ENCODE peak calls at places on chromosome 20, in nine cellular contexts. J is K562; U is cardiac fibroblast; Y is AG09309; E is HCT116; F is psoas muscle; I is astrocyte of the cerebellum; M is CD8-positive, alpha-beta T cell; O is epithelial cell of proximal tubule. Q is an unnamed sample.

GRCh38 chr20:53623454-53624206 is 30.0 kb upstream of the ZNF217 start:
- DNase-seq in U (peak; percentile 83), O (peak; percentile 71), I (no peak), J (peak; percentile 61), F (peak; percentile 72), E (no peak), Y (no peak), M (peak; percentile 34), Q (peak; percentile 79)

GRCh38 chr20:40511478-40511877 is 177.6 kb downstream of the MAFB start:
- DNase-seq in O (no peak), F (peak; percentile 61), M (no peak), J (no peak), I (peak; percentile 93), U (peak; percentile 92), Y (peak; percentile 40), E (no peak), Q (no peak)

GRCh38 chr20:47576516-47577033 is 74.9 kb downstream of the NCOA3 start:
- DNase-seq in E (peak; percentile 85), U (peak; percentile 88), F (peak; percentile 70), O (peak; percentile 61), M (peak; percentile 13), I (peak; percentile 72), J (peak; percentile 77), Y (no peak), Q (peak; percentile 68)

GRCh38 chr20:24650091-24650490 is 180.7 kb downstream of the SYNDIG1 start:
- DNase-seq in U (peak; percentile 68), F (no peak), I (no peak), J (no peak), O (no peak), Y (no peak), M (no peak), E (no peak), Q (no peak)

GRCh38 chr20:36273414-36274247 is 32.5 kb upstream of the DLGAP4 start:
- DNase-seq in F (peak; percentile 27), U (peak; percentile 32), Y (no peak), M (no peak), I (no peak), J (no peak), E (peak; percentile 4), O (no peak), Q (peak; percentile 42)

GRCh38 chr20:62122659-62123449 is 579 bp downstream of the LSM14B start:
- DNase-seq in U (peak; percentile 31), I (no peak), E (no peak), M (peak; percentile 44), O (no peak), J (peak; percentile 82), F (peak; percentile 77), Y (no peak), Q (peak; percentile 45)

GRCh38 chr20:4699957-4700356 is 21.8 kb upstream of the PRND start:
- DNase-seq in O (no peak), Y (no peak), F (no peak), M (no peak), U (no peak), J (no peak), E (no peak), I (no peak), Q (no peak)

GRCh38 chr20:35539756-35540212 is 2.1 kb upstream of the ERGIC3 start:
- DNase-seq in I (no peak), U (peak; percentile 15), F (peak; percentile 41), O (no peak), J (no peak), E (no peak), Y (no peak), M (no peak), Q (peak; percentile 37)

DNA sequence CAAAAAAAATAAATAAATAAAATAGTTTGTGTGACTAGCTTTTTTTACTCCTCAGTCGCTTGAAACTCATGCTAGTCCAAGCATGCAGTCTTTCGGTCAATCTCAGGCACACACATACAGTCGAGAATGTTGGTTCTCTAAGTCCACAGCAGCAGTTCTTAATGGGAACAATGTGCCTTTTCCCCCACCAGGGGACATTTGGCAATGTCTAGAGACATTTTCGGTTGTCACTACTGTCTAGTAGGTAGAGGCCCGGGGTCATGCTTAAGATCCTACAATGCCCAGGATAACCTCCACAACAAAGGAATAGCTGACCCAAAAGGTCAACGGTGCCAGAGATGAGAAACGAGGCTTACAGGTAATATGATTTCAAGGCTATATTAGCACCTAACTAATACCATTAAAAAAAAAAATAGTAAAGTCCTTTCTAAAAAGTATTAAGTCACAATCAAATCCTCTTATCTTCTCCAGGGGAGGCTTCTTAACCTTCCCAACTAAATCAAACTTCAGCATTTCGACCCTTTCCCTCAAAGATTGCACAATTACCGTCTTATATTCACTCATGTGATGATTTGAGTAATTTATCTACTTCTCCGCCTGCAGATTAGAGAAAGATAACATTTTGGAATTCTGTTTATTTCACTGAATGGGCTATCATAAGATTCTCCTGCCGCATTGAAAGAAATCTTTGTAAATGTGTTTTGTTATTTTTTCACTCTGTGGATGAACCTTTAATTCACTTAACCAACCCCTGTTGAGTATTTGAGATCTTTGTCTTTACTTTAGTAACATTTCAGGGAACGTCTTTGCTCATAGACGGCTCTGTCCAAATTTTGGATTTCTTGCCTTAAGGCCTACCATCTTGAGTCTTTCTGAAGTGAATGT is 8.1 kb upstream of the SALL4 start:
- DNase-seq in F (no peak), J (no peak), U (no peak), E (no peak), O (no peak), I (no peak), M (no peak), Y (no peak), Q (no peak)
- TF ChIP-seq CTCF in F (no peak), J (no peak), U (peak; percentile 3), E (peak; percentile 23), O (peak; percentile 7), I (no peak), M (no peak), Y (no peak), Q (no peak)

GRCh38 chr20:50192364-50193168 is 1.9 kb downstream of the CEBPB start:
- DNase-seq in E (peak; percentile 65), U (peak; percentile 88), F (peak; percentile 94), J (peak; percentile 58), M (peak; percentile 78), I (peak; percentile 74), Y (peak; percentile 78), O (no peak), Q (peak; percentile 89)

GRCh38 chr20:50194831-50195523 is 4.3 kb downstream of the CEBPB start:
- DNase-seq in J (no peak), F (peak; percentile 66), U (no peak), I (no peak), O (no peak), Y (no peak), M (no peak), E (no peak), Q (no peak)

GRCh38 chr20:50195524-50196120 is 5.0 kb downstream of the CEBPB start:
- DNase-seq in M (no peak), U (no peak), E (no peak), O (no peak), J (no peak), I (no peak), Y (no peak), F (no peak), Q (no peak)

GRCh38 chr20:50193169-50193850 is 2.7 kb downstream of the CEBPB start:
- DNase-seq in J (peak; percentile 60), F (peak; percentile 70), U (peak; percentile 52), E (no peak), Y (peak; percentile 52), I (no peak), O (no peak), M (no peak), Q (no peak)

DNA sequence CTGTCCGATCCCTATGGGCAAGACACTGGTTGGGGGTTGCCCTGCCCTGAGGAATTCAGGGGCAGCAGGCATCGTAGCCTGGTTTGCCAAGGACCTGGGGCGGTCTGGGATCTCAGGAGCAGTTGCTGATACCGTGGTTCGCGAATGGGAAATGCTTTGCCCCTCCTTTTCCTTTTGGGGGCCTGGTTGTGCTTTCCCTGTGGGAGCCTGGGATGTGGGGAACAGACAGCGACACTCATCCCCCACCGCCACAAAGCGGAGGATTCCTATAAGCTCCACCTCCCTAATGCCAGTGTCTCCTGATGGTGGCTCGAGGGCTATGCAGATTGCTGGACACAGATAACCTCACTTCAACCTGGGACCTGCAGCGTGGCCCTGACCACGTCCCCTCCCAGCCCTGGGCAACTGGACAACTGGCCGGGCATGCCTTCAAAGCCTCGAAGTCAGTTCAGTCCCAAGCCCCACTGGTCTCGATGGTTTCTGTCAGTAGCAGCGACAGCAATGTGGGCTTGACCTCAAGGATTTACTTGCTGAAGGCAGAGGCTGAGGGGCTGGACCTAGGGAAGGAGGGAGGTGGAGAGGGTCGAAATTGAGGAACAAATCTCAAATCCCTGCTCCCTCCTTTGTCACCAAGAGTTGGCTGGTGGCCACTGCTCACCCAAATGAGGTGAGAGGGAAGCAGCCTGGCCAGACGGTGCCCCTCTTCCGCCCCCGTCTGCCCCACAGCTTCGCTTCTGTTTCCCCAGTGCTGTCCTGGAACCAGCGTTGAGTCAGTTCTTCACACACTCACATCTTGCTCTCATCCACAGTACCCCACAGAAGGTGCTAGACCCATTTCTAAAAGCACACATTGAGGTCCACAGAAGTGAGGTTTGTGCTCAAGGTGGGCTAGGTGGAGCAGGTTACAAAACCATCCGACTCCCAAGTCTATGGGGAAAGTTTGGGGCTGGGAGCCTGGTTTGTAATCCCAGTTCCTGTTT is 3.5 kb downstream of the CEBPB start:
- DNase-seq in U (peak; percentile 62), Y (no peak), J (no peak), M (no peak), F (peak; percentile 76), O (no peak), E (no peak), I (no peak), Q (no peak)
- H3K4me3 ChIP-seq in U (peak overlapping the region; percentile 95), Y (peak overlapping the region; percentile 92), J (peak overlapping the region; percentile 95), M (no peak overlapping the region), F (peak overlapping the region; percentile 86), O (peak overlapping the region; percentile 84), E (no peak overlapping the region), I (peak overlapping the region; percentile 91), Q (no peak overlapping the region)

GRCh38 chr20:34301587-34302311 is 1.4 kb downstream of the AHCY start:
- DNase-seq in F (no peak), Y (no peak), O (no peak), E (no peak), M (no peak), I (no peak), J (peak; percentile 30), U (no peak), Q (no peak)

GRCh38 chr20:34299925-34300806 is 3.0 kb downstream of the AHCY start:
- DNase-seq in O (no peak), E (no peak), I (no peak), U (no peak), M (no peak), Y (no peak), J (no peak), F (no peak), Q (peak; percentile 10)

GRCh38 chr20:34300809-34301586 is 2.2 kb downstream of the AHCY start:
- DNase-seq in Y (no peak), M (no peak), I (no peak), O (no peak), F (no peak), E (no peak), J (no peak), U (no peak), Q (peak; percentile 14)

GRCh38 chr20:34302723-34303528 is at the start of gene AHCY:
- DNase-seq in Y (peak; percentile 84), I (peak; percentile 89), O (peak; percentile 80), M (peak; percentile 93), U (peak; percentile 97), F (peak; percentile 98), E (peak; percentile 95), J (peak; percentile 90), Q (peak; percentile 97)

DNA sequence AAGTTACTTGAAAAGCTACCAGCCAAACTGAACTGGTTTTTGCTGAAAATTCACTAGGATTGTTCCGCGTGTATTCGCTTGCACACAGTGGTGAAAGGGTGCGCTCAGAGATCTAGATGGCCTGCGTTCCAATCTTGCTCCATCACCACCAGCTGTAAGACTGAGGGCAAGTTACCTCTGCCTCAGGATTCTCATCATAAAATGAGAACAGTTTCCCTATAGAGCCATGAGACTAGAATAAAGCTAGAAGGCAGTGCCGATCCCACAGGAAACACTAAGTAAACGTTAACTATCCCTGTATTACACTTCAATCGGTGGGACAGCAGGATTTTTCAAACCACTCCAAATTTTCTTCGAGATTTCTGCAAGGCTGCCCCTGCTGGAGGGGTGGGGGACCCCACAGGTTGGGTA is 838 bp downstream of the AHCY start:
- DNase-seq in J (no peak), E (no peak), I (no peak), Y (no peak), F (no peak), M (no peak), U (peak; percentile 24), O (no peak), Q (peak; percentile 27)
- TF ChIP-seq CTCF in J (no peak), E (no peak), I (peak; percentile 32), Y (peak; percentile 14), F (no peak), M (peak; percentile 52), U (peak; percentile 13), O (peak; percentile 14), Q (peak; percentile 18)

GRCh38 chr20:312067-312466 is 13.3 kb upstream of the SOX12 start:
- DNase-seq in O (no peak), U (no peak), E (no peak), J (no peak), I (no peak), Y (no peak), F (no peak), M (no peak), Q (no peak)

GRCh38 chr20:311603-312002 is 13.7 kb upstream of the SOX12 start:
- DNase-seq in F (no peak), O (no peak), Y (no peak), E (no peak), I (no peak), J (no peak), U (no peak), M (no peak), Q (no peak)

GRCh38 chr20:309306-309840 is 12.0 kb downstream of the ZCCHC3 start:
- DNase-seq in M (no peak), O (no peak), J (no peak), E (no peak), F (no peak), U (peak; percentile 66), Y (no peak), I (no peak), Q (no peak)

GRCh38 chr20:309841-310644 is 12.7 kb downstream of the ZCCHC3 start:
- DNase-seq in Y (peak; percentile 96), M (peak; percentile 75), U (peak; percentile 100), I (peak; percentile 97), O (no peak), F (peak; percentile 98), E (no peak), J (peak; percentile 62), Q (peak; percentile 84)

DNA sequence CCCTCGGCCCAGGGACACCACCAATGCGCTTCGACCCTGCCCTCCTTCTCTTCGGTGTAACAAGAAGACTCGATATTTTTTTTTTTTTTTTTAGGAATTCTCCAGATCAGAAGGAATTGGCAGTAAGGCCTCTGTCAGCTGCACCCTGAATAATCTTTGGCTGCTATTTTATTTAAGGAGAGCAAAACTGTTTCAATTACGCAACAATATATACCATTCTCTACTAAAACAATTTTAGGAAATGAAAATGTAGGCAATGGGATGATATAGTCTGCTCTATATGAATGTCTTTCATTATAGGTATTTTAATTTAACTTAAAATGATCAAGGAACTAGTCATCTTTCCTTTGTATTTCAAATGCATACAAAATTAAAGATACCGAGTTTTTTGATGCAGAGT is 13.3 kb downstream of the ZCCHC3 start:
- DNase-seq in F (no peak), M (no peak), Y (no peak), E (no peak), O (no peak), J (no peak), U (no peak), I (no peak), Q (no peak)
- H3K4me3 ChIP-seq in F (peak overlapping the region; percentile 60), M (peak overlapping the region; percentile 59), Y (no peak overlapping the region), E (no peak overlapping the region), O (no peak overlapping the region), J (no peak overlapping the region), U (no peak overlapping the region), I (no peak overlapping the region), Q (no peak overlapping the region)